ENCODE peak calls at places on chromosome 16, in seven cellular contexts. U is GM12891, H is stomach, I is GM12892, C is Panc1, X is K562, O is transverse colon. N is an unnamed sample.

GRCh38 chr16:81513204-81514040 is 68.8 kb downstream of the CMIP start:
- DNase-seq in O (no peak), C (no peak), I (no peak), H (no peak), X (no peak), U (peak), N (no peak)

GRCh38 chr16:58467915-58468314 is 32.0 kb upstream of the NDRG4 start:
- DNase-seq in U (no peak), O (no peak), X (no peak), H (no peak), C (no peak), I (no peak), N (no peak)

GRCh38 chr16:63933841-63934240 is 1188.0 kb downstream of the CDH11 start:
- DNase-seq in U (no peak), H (no peak), C (no peak), O (no peak), X (no peak), I (no peak), N (no peak)

GRCh38 chr16:16120044-16120381 is 103.3 kb downstream of the ABCC6 start:
- DNase-seq in X (no peak), C (no peak), O (peak), I (no peak), U (no peak), H (peak), N (no peak)

GRCh38 chr16:87190288-87191240 is 126.6 kb downstream of the C16orf95 start:
- DNase-seq in H (no peak), U (no peak), I (no peak), C (no peak), X (no peak), O (no peak), N (peak)

GRCh38 chr16:51834131-51834530 is 683.1 kb upstream of the SALL1 start:
- DNase-seq in C (no peak), U (no peak), H (no peak), O (no peak), X (no peak), I (no peak), N (no peak)

GRCh38 chr16:17431012-17431411 is 39.7 kb downstream of the XYLT1 start:
- DNase-seq in C (no peak), O (no peak), U (no peak), X (no peak), H (no peak), I (no peak), N (no peak)

GRCh38 chr16:75312875-75313274 is 61.5 kb upstream of the BCAR1 start:
- DNase-seq in I (no peak), H (no peak), U (no peak), C (no peak), O (no peak), X (no peak), N (no peak)

GRCh38 chr16:15949210-15950166 is at the start of gene ABCC1:
- DNase-seq in I (peak), H (peak), X (peak), C (no peak), O (peak), U (peak), N (no peak)

GRCh38 chr16:81707411-81708321 is 71.4 kb upstream of the PLCG2 start:
- DNase-seq in X (no peak), U (no peak), H (peak), C (no peak), O (peak), I (no peak), N (no peak)

GRCh38 chr16:53281280-53281679 is 153.0 kb upstream of the RBL2 start:
- DNase-seq in I (no peak), O (no peak), H (no peak), X (no peak), U (no peak), C (no peak), N (no peak)

GRCh38 chr16:27219161-27219560 is 15.8 kb downstream of the KDM8 start:
- DNase-seq in I (no peak), O (no peak), X (no peak), U (no peak), H (no peak), C (no peak), N (no peak)

GRCh38 chr16:82344157-82344556 is 174.1 kb upstream of the MPHOSPH6 start:
- DNase-seq in H (peak), I (no peak), C (no peak), U (no peak), X (no peak), O (no peak), N (no peak)

GRCh38 chr16:49849709-49850108 is 6.2 kb downstream of the ZNF423 start:
- DNase-seq in I (no peak), U (no peak), O (no peak), H (no peak), C (no peak), X (no peak), N (no peak)

GRCh38 chr16:87648236-87648635 is 45.9 kb downstream of the JPH3 start:
- DNase-seq in C (no peak), I (no peak), H (no peak), X (no peak), U (no peak), O (no peak), N (no peak)

GRCh38 chr16:86533942-86534341 is 21.1 kb downstream of the MTHFSD start:
- DNase-seq in H (no peak), I (no peak), U (no peak), C (no peak), O (no peak), X (no peak), N (no peak)

GRCh38 chr16:21157632-21158031 is 842 bp upstream of the LDAF1 start:
- DNase-seq in I (no peak), C (no peak), X (no peak), H (no peak), O (no peak), U (no peak), N (no peak)

GRCh38 chr16:50889276-50889675 is 147.4 kb downstream of the CYLD start:
- DNase-seq in O (no peak), X (no peak), H (no peak), I (no peak), U (no peak), C (no peak), N (no peak)

GRCh38 chr16:3036726-3037315 is at the start of gene BICDL2:
- DNase-seq in U (no peak), O (peak), I (no peak), X (no peak), H (peak), C (no peak), N (no peak)

GRCh38 chr16:16096161-16096857 is 127.0 kb downstream of the ABCC6 start:
- DNase-seq in H (no peak), X (no peak), C (no peak), O (peak), I (no peak), U (no peak), N (no peak)

GRCh38 chr16:75250809-75251279 is 580 bp downstream of the BCAR1 start:
- DNase-seq in H (peak), X (peak), O (peak), C (no peak), I (peak), U (peak), N (no peak)

GRCh38 chr16:4371481-4372314 is at the start of gene VASN:
- DNase-seq in U (peak), I (peak), O (peak), C (no peak), X (peak), H (peak), N (peak)

GRCh38 chr16:4372315-4372577 is 598 bp downstream of the VASN start:
- DNase-seq in O (no peak), U (no peak), H (no peak), I (no peak), X (no peak), C (no peak), N (no peak)

GRCh38 chr16:4369006-4369766 is 2.5 kb upstream of the VASN start:
- DNase-seq in C (no peak), O (no peak), U (no peak), I (no peak), H (no peak), X (no peak), N (no peak)

GRCh38 chr16:4370151-4370550 is 1.5 kb upstream of the VASN start:
- DNase-seq in U (no peak), O (no peak), I (no peak), H (no peak), C (no peak), X (no peak), N (no peak)

DNA sequence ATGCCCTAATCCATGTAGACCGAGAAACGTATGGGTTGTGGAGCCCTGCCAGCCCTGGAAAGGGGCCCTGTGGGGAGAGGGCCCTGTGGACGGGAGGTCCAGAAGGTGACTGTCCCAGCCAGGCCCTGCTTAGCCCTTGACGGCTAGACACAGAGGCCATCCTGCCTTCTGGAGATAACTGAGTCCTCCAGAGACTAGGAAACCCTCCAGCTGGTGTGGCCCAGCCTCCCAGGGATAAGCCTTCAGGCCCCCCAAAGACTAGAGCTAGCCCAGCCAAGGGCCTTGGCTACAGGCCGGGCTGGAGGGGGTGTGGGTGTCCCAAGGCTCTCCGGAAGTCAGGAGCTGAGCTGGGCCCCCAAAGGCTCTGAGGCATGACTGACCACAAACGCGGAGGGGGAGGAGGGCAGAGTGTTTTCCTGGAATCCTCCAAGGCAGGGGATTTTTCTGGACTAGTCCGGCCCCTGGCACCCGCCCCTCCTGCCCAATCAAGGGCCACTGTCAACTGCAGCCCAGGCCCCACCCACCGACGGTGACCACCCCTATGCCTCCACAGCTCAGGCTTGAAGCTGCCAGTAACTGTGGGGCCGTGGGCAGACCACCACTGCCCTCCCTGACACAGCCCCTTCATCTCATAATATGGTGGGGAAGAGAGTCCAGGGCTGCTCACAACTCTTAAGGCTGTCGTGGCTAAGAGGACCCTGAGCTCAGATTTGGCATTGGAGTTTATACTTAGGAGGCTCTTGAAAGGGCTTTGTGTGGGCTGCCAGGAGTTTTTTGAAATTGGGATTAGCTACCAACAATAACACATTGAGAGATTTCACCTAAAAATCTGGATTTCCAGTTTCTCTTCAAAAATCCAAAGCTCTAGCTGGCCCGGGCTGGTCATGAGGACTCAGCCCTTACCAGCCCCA is 823 bp upstream of the VASN start:
- DNase-seq in O (peak), I (no peak), X (peak), H (no peak), U (no peak), C (no peak), N (no peak)
- TF ChIP-seq POLR2AphosphoS5 in O (peak), I (no peak), X (no peak), H (no peak), U (no peak), C (no peak), N (no peak)

GRCh38 chr16:56710181-56710737 is 19.7 kb upstream of the NUP93 start:
- DNase-seq in X (no peak), O (no peak), I (no peak), C (no peak), H (no peak), U (no peak), N (no peak)

GRCh38 chr16:56709686-56710040 is 20.3 kb upstream of the NUP93 start:
- DNase-seq in C (no peak), O (no peak), U (no peak), H (no peak), X (no peak), I (no peak), N (no peak)

GRCh38 chr16:56711862-56712261 is 18.1 kb upstream of the NUP93 start:
- DNase-seq in I (no peak), X (no peak), H (no peak), O (no peak), U (no peak), C (no peak), N (no peak)

GRCh38 chr16:56708821-56709685 is 20.9 kb upstream of the NUP93 start:
- DNase-seq in I (no peak), C (no peak), U (no peak), X (no peak), O (no peak), H (no peak), N (no peak)

DNA sequence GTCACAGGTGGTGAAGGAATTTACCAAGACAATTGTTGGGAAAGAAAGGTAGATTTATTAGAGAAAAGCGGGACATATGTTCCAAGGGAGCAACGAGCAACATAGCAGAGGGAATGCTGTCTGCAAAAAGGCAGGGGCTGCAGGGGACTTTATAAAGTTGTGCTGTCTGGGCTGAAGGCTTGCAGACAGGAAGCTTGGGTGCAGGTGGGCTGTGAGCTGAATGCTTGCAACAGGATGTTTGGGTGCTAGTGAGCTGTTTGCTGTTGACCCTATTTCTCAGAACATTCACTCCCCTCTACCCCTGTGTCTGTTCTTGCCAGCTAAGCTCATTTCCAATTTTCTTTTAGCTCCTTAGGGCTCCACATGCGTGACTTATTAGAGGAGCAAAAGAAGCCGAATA is 21.5 kb upstream of the NUP93 start:
- DNase-seq in H (no peak), C (no peak), U (no peak), O (no peak), I (no peak), X (no peak), N (no peak)
- TF ChIP-seq POLR2AphosphoS5 in H (no peak), C (no peak), U (no peak), O (no peak), I (no peak), X (no peak), N (no peak)

GRCh38 chr16:73068546-73069401 is 20.8 kb upstream of the ZFHX3 start:
- DNase-seq in C (no peak), H (no peak), X (no peak), O (peak), U (no peak), I (no peak), N (no peak)
- TF ChIP-seq POLR2AphosphoS5 in C (no peak), H (no peak), X (no peak), O (peak), U (no peak), I (no peak), N (peak)

GRCh38 chr16:674968-675883 is at the start of gene RHBDL1:
- DNase-seq in C (no peak), X (peak), U (no peak), O (peak), I (no peak), H (no peak), N (no peak)

GRCh38 chr16:677306-678190 is 2.1 kb downstream of the RHBDL1 start:
- DNase-seq in I (no peak), X (no peak), H (no peak), C (no peak), U (no peak), O (no peak), N (no peak)

GRCh38 chr16:678209-678857 is 1.9 kb upstream of the STUB1 start:
- DNase-seq in H (no peak), C (no peak), U (no peak), I (no peak), O (no peak), X (no peak), N (no peak)

GRCh38 chr16:675884-676564 is 553 bp downstream of the RHBDL1 start:
- DNase-seq in O (peak), C (no peak), X (no peak), U (no peak), H (no peak), I (no peak), N (no peak)

GRCh38 chr16:676565-677297 is 1.3 kb downstream of the RHBDL1 start:
- DNase-seq in C (no peak), H (peak), O (peak), U (no peak), X (no peak), I (no peak), N (no peak)
- TF ChIP-seq POLR2AphosphoS5 in C (no peak), H (no peak), O (peak), U (no peak), X (no peak), I (no peak), N (no peak)

GRCh38 chr16:10920726-10921427 is 21.4 kb downstream of the DEXI start:
- DNase-seq in C (no peak), U (no peak), X (no peak), H (no peak), O (no peak), I (no peak), N (no peak)

GRCh38 chr16:10921536-10922327 is 20.5 kb downstream of the DEXI start:
- DNase-seq in X (no peak), U (no peak), O (no peak), I (no peak), C (no peak), H (no peak), N (no peak)

GRCh38 chr16:10923146-10923649 is 19.1 kb downstream of the DEXI start:
- DNase-seq in O (no peak), U (no peak), X (no peak), I (no peak), H (no peak), C (no peak), N (no peak)

GRCh38 chr16:10923650-10924214 is 18.5 kb downstream of the DEXI start:
- DNase-seq in I (no peak), C (no peak), O (peak), H (peak), X (no peak), U (no peak), N (no peak)

DNA sequence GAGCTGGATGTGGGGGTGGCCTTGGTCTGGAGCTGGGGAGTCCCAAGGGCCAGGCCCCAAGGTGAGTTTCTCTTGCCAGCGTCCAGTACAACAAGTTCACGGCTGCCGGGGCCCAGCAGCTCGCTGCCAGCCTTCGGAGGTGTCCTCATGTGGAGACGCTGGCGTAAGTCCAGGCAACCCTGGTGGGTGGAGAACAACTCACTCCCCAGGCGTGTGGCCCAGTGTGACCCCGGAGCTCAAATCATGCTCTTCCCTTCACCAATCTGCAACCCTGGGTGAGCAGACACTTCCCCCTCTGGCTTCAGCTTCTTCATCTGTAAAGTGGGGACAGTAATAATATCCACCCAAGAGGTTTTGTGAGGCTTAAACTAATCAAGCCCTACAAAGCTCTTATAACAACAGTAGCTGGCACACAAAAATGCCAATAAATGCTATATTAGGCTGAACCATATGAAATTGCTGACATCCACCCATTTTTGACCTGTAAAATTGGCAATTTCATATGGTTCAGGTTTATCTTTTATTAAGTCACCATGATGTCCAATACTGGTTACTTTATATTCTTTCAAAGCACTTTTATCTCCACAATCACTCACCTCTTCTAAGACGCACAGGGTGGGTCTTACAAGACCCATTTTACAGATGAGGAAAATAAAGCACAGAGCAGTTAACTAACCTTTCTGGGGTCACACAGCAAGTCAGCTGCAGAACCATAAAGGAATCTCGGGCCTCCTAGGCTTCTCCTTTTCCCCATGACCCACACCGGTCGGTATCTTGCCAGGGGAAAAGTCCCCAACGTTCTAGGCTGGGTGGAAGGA is 19.7 kb downstream of the DEXI start:
- DNase-seq in C (no peak), I (no peak), O (no peak), H (no peak), X (no peak), U (no peak), N (no peak)
- TF ChIP-seq POLR2AphosphoS5 in C (no peak), I (no peak), O (no peak), H (no peak), X (no peak), U (no peak), N (no peak)

GRCh38 chr16:31199430-31200041 is 3.0 kb downstream of the PYCARD start:
- DNase-seq in X (no peak), C (no peak), H (no peak), I (no peak), U (no peak), O (no peak), N (no peak)

GRCh38 chr16:31198207-31198882 is 4.2 kb downstream of the PYCARD start:
- DNase-seq in O (no peak), H (no peak), I (no peak), C (no peak), X (no peak), U (no peak), N (no peak)

GRCh38 chr16:31194898-31195297 is 7.7 kb downstream of the PYCARD start:
- DNase-seq in X (no peak), O (no peak), U (no peak), C (no peak), H (no peak), I (no peak), N (no peak)

GRCh38 chr16:31193874-31194273 is 8.7 kb downstream of the PYCARD start:
- DNase-seq in X (no peak), U (no peak), H (no peak), I (no peak), C (no peak), O (no peak), N (no peak)

GRCh38 chr16:31196324-31197088 is 6.1 kb downstream of the PYCARD start:
- DNase-seq in C (no peak), I (no peak), U (no peak), O (no peak), H (no peak), X (no peak), N (no peak)
- TF ChIP-seq POLR2AphosphoS5 in C (peak), I (peak), U (peak), O (no peak), H (no peak), X (no peak), N (no peak)

N was measured in HCT116.